ENCODE peak calls at places on chromosomes 1 and 21, in five cellular contexts. J is astrocyte, K is foreskin fibroblast, M is pancreas, S is AG09319. W is an unnamed sample.

GRCh38 chr1:149848811-149849210 is 50.6 kb upstream of the BOLA1 start:
- DNase-seq in J (no peak), K (no peak), M (no peak), S (no peak), W (no peak)

GRCh38 chr1:46041551-46041950 is 90.9 kb downstream of the PIK3R3 start:
- DNase-seq in J (no peak), K (no peak), M (no peak), S (no peak), W (no peak)

GRCh38 chr1:159172599-159173291 is 1.3 kb downstream of the CADM3 start:
- DNase-seq in J (no peak), K (no peak), M (no peak), S (no peak), W (no peak)

GRCh38 chr1:220222939-220223338 is 49.3 kb downstream of the RAB3GAP2 start:
- DNase-seq in J (no peak), K (no peak), M (no peak), S (no peak), W (no peak)

GRCh38 chr1:184953600-184954219 is 20.6 kb downstream of the NIBAN1 start:
- DNase-seq in J (peak), K (no peak), M (no peak), S (no peak), W (no peak)

GRCh38 chr1:227793948-227794812 is 21.3 kb upstream of the PRSS38 start:
- DNase-seq in J (peak), K (peak), M (no peak), S (peak), W (no peak)

GRCh38 chr1:84887261-84887934 is 5.6 kb downstream of the LPAR3 start:
- DNase-seq in J (no peak), K (peak), M (no peak), S (peak), W (no peak)

GRCh38 chr1:36300526-36300925 is 5.6 kb upstream of the SH3D21 start:
- DNase-seq in J (no peak), K (no peak), M (no peak), S (no peak), W (no peak)

GRCh38 chr1:229479660-229480399 is 28.3 kb downstream of the NUP133 start:
- DNase-seq in J (no peak), K (no peak), M (no peak), S (no peak), W (no peak)

GRCh38 chr1:187342495-187342894 is 513.7 kb downstream of the PLA2G4A start:
- DNase-seq in J (no peak), K (no peak), M (no peak), S (no peak), W (no peak)

GRCh38 chr21:35705237-35705887 is 355.0 kb downstream of the SETD4 start:
- DNase-seq in J (no peak), K (no peak), M (no peak), S (no peak), W (no peak)

GRCh38 chr1:160149706-160150105 is 1.7 kb upstream of the ATP1A4 start:
- DNase-seq in J (no peak), K (no peak), M (no peak), S (peak), W (no peak)

GRCh38 chr1:223741861-223742260 is 29.5 kb downstream of the CAPN2 start:
- DNase-seq in J (peak), K (no peak), M (no peak), S (no peak), W (no peak)

GRCh38 chr1:44406761-44407429 is 1.8 kb downstream of the RNF220 start:
- DNase-seq in J (no peak), K (no peak), M (peak), S (no peak), W (no peak)

GRCh38 chr1:240765732-240766363 is 153.9 kb upstream of the GREM2 start:
- DNase-seq in J (peak), K (peak), M (no peak), S (peak), W (no peak)

GRCh38 chr1:26844389-26844788 is 17.9 kb downstream of the ZDHHC18 start:
- DNase-seq in J (peak), K (no peak), M (no peak), S (no peak), W (no peak)

GRCh38 chr21:46667735-46668380 is 32.4 kb downstream of the PRMT2 start:
- DNase-seq in J (peak), K (peak), M (peak), S (no peak), W (peak)

DNA sequence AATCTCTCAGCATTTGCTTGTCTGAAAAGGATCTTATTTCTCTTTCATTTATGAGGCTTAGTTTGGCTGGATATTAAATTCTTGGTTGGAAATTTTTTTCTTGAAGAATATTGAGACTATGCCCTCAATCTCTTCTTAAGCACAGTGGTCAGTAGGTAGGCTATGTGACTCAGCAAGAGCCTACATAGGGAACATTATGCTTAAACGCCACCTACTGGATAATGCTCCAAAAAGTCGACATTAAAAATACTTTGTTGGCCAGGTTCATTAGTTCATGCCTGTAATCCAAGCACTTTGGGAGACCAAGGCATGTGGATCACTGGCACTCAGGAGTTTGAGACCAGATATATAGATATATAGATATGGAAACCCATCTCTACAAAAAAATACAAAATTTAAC is 678.0 kb upstream of the USP24 start:
- DNase-seq in J (peak), K (peak), M (no peak), S (no peak), W (no peak)
- TF ChIP-seq CTCF in J (peak), K (peak), M (no peak), S (no peak), W (peak)

GRCh38 chr1:39130297-39130696 is 74.2 kb upstream of the MACF1 start:
- DNase-seq in J (peak), K (peak), M (no peak), S (no peak), W (no peak)

GRCh38 chr1:39128126-39128525 is 76.4 kb upstream of the MACF1 start:
- DNase-seq in J (no peak), K (no peak), M (no peak), S (no peak), W (no peak)

GRCh38 chr1:39127513-39127912 is 77.0 kb upstream of the MACF1 start:
- DNase-seq in J (no peak), K (peak), M (no peak), S (no peak), W (no peak)

GRCh38 chr1:39128959-39129358 is 75.5 kb upstream of the MACF1 start:
- DNase-seq in J (no peak), K (no peak), M (peak), S (no peak), W (no peak)

GRCh38 chr1:39129514-39129913 is 75.0 kb upstream of the MACF1 start:
- DNase-seq in J (no peak), K (no peak), M (no peak), S (no peak), W (no peak)
- TF ChIP-seq CTCF in J (peak), K (peak), M (no peak), S (peak), W (peak)

GRCh38 chr1:215657016-215657415 is 89.9 kb downstream of the KCTD3 start:
- DNase-seq in J (no peak), K (no peak), M (no peak), S (no peak), W (no peak)
- TF ChIP-seq CTCF in J (no peak), K (no peak), M (no peak), S (no peak), W (no peak)

DNA sequence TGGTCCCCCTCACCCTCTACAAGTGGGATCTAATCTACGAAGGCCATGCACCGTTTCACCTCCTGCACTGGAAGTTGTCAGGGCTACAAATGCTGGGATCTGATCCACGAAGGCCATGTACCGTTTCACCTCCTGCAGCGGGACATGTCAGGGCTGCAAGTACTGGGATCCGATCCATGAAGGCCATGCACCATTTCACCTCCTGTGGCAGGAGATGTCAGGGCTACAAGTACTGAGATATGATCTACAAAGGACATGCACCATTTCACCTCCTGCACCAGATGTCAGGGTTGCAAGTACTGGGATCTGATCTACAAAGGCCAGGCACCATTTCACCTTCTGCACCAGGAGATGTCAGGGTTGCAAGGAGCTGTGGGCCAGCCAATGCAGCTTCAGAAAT is 7.0 kb downstream of the ALDH4A1 start:
- DNase-seq in J (no peak), K (no peak), M (no peak), S (no peak), W (no peak)
- TF ChIP-seq CTCF in J (no peak), K (no peak), M (no peak), S (no peak), W (no peak)

DNA sequence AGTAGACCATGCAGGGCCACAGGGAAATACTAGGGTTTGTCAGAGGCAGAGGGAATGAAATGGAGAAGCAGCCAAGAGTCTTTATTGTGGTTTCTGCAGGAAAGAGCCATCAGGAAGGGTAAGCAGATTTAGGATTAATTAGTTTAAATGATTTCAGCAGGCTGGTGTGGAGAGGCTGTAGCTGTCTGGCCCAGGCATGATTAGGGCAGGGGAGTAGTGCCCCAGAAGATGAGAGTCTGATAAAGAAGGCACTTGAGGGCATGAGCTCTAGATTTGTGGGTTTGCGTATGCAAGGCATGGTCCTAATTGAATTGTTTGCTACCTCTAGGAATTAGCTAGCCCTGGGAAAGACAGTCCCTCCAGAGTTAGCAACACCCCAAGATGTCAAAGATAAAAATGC is 484.6 kb upstream of the PLXNA2 start:
- DNase-seq in J (no peak), K (no peak), M (no peak), S (no peak), W (no peak)
- TF ChIP-seq CTCF in J (no peak), K (no peak), M (no peak), S (no peak), W (no peak)

GRCh38 chr1:107152332-107152731 is 11.5 kb downstream of the NTNG1 start:
- DNase-seq in J (no peak), K (no peak), M (no peak), S (no peak), W (no peak)

GRCh38 chr1:107147813-107148212 is 7.0 kb downstream of the NTNG1 start:
- DNase-seq in J (no peak), K (no peak), M (no peak), S (no peak), W (no peak)

DNA sequence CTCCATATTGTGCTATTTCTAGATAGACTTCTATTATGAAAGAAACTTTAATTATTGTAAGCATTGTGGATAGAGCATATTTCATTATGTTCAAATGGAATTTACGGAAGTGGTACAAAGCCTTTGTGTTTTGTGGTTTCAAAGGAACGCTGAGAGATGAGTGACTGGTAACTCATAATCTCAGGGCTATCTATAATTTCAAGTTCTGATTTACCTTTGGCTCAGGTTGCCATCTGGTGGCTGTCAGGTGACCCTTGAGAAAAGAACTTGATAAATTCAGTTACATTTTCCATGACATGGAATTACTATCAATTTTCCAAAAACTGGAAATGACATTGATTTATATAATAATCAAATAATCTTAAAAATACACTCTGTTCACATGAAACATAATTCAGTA is 12.2 kb downstream of the NTNG1 start:
- DNase-seq in J (peak), K (no peak), M (no peak), S (no peak), W (no peak)
- TF ChIP-seq CTCF in J (peak), K (no peak), M (no peak), S (no peak), W (no peak)

DNA sequence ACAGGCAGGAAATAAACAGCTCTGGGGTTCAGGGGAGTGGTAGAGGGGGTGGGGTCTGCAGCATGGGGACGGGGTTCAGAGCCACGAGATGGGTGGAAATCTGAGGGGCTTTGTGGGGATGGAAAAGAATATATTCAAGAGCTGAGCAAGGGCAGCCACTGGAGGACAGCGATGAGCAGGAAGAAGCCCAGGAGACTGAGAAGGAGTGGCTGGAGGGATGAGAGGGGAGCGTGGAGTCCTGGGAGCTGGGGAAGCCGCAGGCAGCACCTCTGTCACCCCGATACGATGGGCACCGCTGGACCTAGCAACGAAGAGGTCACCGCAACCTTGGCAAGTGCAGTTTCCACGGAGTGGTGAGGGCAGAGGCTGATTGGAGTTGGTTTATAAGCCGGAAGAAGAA is 10.0 kb upstream of the KCNAB2 start:
- DNase-seq in J (no peak), K (no peak), M (no peak), S (no peak), W (no peak)
- TF ChIP-seq CTCF in J (no peak), K (no peak), M (no peak), S (no peak), W (no peak)

W was measured in D721Med.